ENCODE peak calls at places on chromosomes 5 and 9, in five cellular contexts. D is HCT116, O is thyroid gland, X is psoas muscle, S is suprapubic skin. Z is an unnamed sample.

GRCh38 chr9:68629042-68629441 is 76.0 kb upstream of the PIP5K1B start:
- DNase-seq in D (no peak), O (no peak), X (no peak), S (no peak), Z (no peak)

GRCh38 chr9:71353723-71354122 is 232.3 kb upstream of the TRPM3 start:
- DNase-seq in D (no peak), O (no peak), X (no peak), S (no peak), Z (no peak)

GRCh38 chr5:154610321-154611154 is 132.5 kb upstream of the HAND1 start:
- DNase-seq in D (peak; percentile 76), O (peak; percentile 70), X (peak; percentile 63), S (peak; percentile 77), Z (peak; percentile 9)

GRCh38 chr5:82417776-82418607 is 139.8 kb upstream of the RPS23 start:
- DNase-seq in D (no peak), O (no peak), X (no peak), S (no peak), Z (no peak)

GRCh38 chr5:147393866-147394265 is 116.0 kb downstream of the DPYSL3 start:
- DNase-seq in D (no peak), O (no peak), X (no peak), S (no peak), Z (no peak)

GRCh38 chr5:106135473-106135872 is 1535.3 kb downstream of the EFNA5 start:
- DNase-seq in D (no peak), O (no peak), X (no peak), S (no peak), Z (no peak)

GRCh38 chr5:150642567-150642927 is 2.1 kb downstream of the SYNPO start:
- DNase-seq in D (peak; percentile 38), O (peak; percentile 87), X (peak; percentile 77), S (no peak), Z (peak; percentile 85)

GRCh38 chr9:36214571-36214970 is 23.9 kb downstream of the CLTA start:
- DNase-seq in D (no peak), O (no peak), X (no peak), S (no peak), Z (no peak)

GRCh38 chr9:99860266-99860665 is 38.6 kb downstream of the NR4A3 start:
- DNase-seq in D (no peak), O (no peak), X (no peak), S (no peak), Z (no peak)

GRCh38 chr5:35634326-35634725 is 16.7 kb downstream of the SPEF2 start:
- DNase-seq in D (no peak), O (no peak), X (no peak), S (no peak), Z (no peak)

GRCh38 chr9:78010419-78010818 is 21.2 kb downstream of the GNAQ start:
- DNase-seq in D (no peak), O (no peak), X (no peak), S (no peak), Z (no peak)

GRCh38 chr5:115415143-115415491 is 118.7 kb upstream of the CCDC112 start:
- DNase-seq in D (peak; percentile 78), O (peak; percentile 85), X (no peak), S (no peak), Z (peak; percentile 52)

GRCh38 chr9:77977210-77977611 is 54.4 kb downstream of the GNAQ start:
- DNase-seq in D (peak; percentile 21), O (peak; percentile 38), X (peak; percentile 57), S (peak; percentile 71), Z (no peak)

GRCh38 chr9:129486496-129487306 is 134.2 kb downstream of the C9orf50 start:
- DNase-seq in D (no peak), O (peak; percentile 64), X (peak; percentile 83), S (no peak), Z (no peak)

GRCh38 chr9:129487307-129487657 is 133.6 kb downstream of the C9orf50 start:
- DNase-seq in D (no peak), O (no peak), X (no peak), S (no peak), Z (no peak)

GRCh38 chr9:129489838-129490582 is 130.9 kb downstream of the C9orf50 start:
- DNase-seq in D (no peak), O (peak; percentile 35), X (no peak), S (peak; percentile 74), Z (no peak)

GRCh38 chr9:129485140-129485758 is 135.7 kb downstream of the C9orf50 start:
- DNase-seq in D (no peak), O (peak; percentile 29), X (no peak), S (no peak), Z (no peak)

GRCh38 chr9:129487658-129488483 is 133.0 kb downstream of the C9orf50 start:
- DNase-seq in D (no peak), O (peak; percentile 57), X (no peak), S (no peak), Z (no peak)
- H3K4me3 ChIP-seq in D (peak overlapping the region; percentile 2), O (peak overlapping the region; percentile 46), X (peak overlapping the region; percentile 70), S (peak overlapping the region; percentile 58), Z (peak overlapping the region; percentile 18)

DNA sequence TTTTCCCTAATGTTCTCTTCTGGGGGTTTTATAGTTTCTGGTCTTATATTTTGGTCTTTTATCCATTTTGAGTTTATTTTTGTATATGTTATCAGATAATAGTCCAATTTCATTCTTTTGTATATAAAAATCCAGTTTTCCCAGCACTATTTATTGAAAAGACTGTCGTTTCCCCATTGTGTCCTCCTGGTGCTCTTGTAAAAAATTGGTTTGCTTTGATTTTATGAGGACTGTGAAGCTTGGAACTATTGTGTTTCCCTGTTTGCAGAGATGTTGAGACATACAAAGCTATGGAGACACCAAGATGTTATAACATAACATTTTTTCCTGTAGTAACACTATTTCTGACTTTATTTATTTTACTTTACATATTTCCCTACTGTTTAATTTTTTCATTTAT is 163.3 kb upstream of the TUT7 start:
- DNase-seq in D (no peak), O (no peak), X (no peak), S (no peak), Z (no peak)
- TF ChIP-seq CTCF in D (no peak), O (no peak), X (no peak), S (no peak), Z (no peak)

GRCh38 chr9:133518706-133519105 is 6.1 kb downstream of the MYMK start:
- DNase-seq in D (no peak), O (no peak), X (no peak), S (no peak), Z (no peak)
- H3K27me3 ChIP-seq in D (no peaks in the 10 kb centered on the region), O (no peaks in the 10 kb centered on the region), X (no peaks in the 10 kb centered on the region), S (no peaks in the 10 kb centered on the region), Z (peaks cover 45% of the 10 kb centered on the region)

GRCh38 chr5:88886756-88887741 is 4.1 kb upstream of the MEF2C start:
- DNase-seq in D (no peak), O (no peak), X (no peak), S (no peak), Z (no peak)
- H3K4me3 ChIP-seq in D (no peak overlapping the region), O (no peak overlapping the region), X (peak overlapping the region; percentile 76), S (no peak overlapping the region), Z (no peak overlapping the region)

GRCh38 chr5:107563957-107564544 is 106.7 kb downstream of the EFNA5 start:
- DNase-seq in D (no peak), O (no peak), X (no peak), S (no peak), Z (no peak)
- TF ChIP-seq CTCF in D (no peak), O (no peak), X (no peak), S (no peak), Z (no peak)

GRCh38 chr5:138093036-138093435 is 9.2 kb downstream of the WNT8A start:
- DNase-seq in D (no peak), O (no peak), X (no peak), S (no peak), Z (no peak)

GRCh38 chr5:138096363-138096762 is 12.5 kb downstream of the WNT8A start:
- DNase-seq in D (no peak), O (no peak), X (no peak), S (no peak), Z (no peak)

GRCh38 chr5:138092301-138092700 is 8.5 kb downstream of the WNT8A start:
- DNase-seq in D (no peak), O (no peak), X (no peak), S (no peak), Z (no peak)

GRCh38 chr5:138095100-138095907 is 11.5 kb downstream of the WNT8A start:
- DNase-seq in D (no peak), O (no peak), X (no peak), S (no peak), Z (no peak)

DNA sequence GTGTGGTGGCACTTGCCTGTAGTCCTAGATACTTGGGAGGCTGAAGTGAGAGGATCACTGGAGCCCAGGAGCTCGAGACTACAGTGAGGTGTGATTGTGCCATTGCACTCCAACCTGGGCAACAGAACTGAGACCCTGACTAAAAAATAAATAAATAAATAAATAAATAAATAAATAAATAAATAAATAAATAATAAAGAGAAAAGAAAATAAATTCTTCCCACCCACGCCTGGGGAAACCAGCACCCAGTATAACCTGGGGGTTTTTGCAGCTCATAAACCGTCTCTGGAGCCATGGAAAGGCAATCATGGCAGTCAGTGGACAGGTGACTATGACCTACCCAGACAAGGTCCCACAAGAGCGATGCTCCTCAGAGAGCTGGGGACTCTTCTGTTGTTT is 7.9 kb downstream of the WNT8A start:
- DNase-seq in D (no peak), O (no peak), X (no peak), S (no peak), Z (no peak)
- H3K27me3 ChIP-seq in D (no peaks in the 10 kb centered on the region), O (no peaks in the 10 kb centered on the region), X (no peaks in the 10 kb centered on the region), S (peaks cover 3% of the 10 kb centered on the region), Z (peaks cover 2% of the 10 kb centered on the region)

Z was measured in kidney epithelial cell.